ENCODE peak calls at places on chromosomes 7 and 10, in ten cellular contexts. P is iris pigment epithelial cell; Y is coronary artery; W is BJ; M is NCI-H1092 treated with DMSO at 0.1 percent for 48 hours; J is aorta; Z is HT1080; R is K562; B is stimulated activated CD8-positive, alpha-beta memory T cell treated with anti-CD3 and anti-CD28 coated beads, Interleukin-4, amount 100 ng/mL, for 1 hour; H is psoas muscle. V is an unnamed sample.

GRCh38 chr7:103297837-103298179 is 573 bp downstream of the PMPCB start:
- DNase-seq in Z (no peak), M (no peak), Y (no peak), J (no peak), P (no peak), W (no peak), H (no peak), B (no peak), R (no peak), V (no peak)

GRCh38 chr10:93469454-93469853 is 12.7 kb downstream of the MYOF start:
- DNase-seq in P (no peak), J (no peak), Z (no peak), R (no peak), W (no peak), M (no peak), H (no peak), B (no peak), Y (no peak), V (no peak)

GRCh38 chr7:6228363-6228762 is 44.1 kb downstream of the CYTH3 start:
- DNase-seq in B (no peak), H (no peak), P (no peak), Y (no peak), Z (no peak), M (no peak), R (peak), J (no peak), W (no peak), V (no peak)

GRCh38 chr7:103140684-103141083 is 8.2 kb downstream of the NAPEPLD start:
- DNase-seq in W (no peak), P (no peak), B (no peak), M (no peak), Z (no peak), H (no peak), Y (no peak), R (no peak), J (no peak), V (no peak)

GRCh38 chr10:77456414-77456813 is 181.2 kb downstream of the KCNMA1 start:
- DNase-seq in Y (no peak), Z (no peak), P (no peak), H (no peak), R (no peak), J (no peak), W (no peak), M (peak), B (no peak), V (no peak)

GRCh38 chr7:73646785-73647724 is 20.6 kb upstream of the VPS37D start:
- DNase-seq in W (no peak), B (no peak), M (no peak), P (no peak), Y (no peak), J (no peak), R (no peak), Z (no peak), H (peak), V (no peak)

GRCh38 chr7:113606325-113606724 is 312.5 kb downstream of the PPP1R3A start:
- DNase-seq in J (no peak), P (peak), Y (no peak), H (no peak), Z (no peak), M (no peak), B (no peak), R (no peak), W (no peak), V (no peak)

GRCh38 chr7:1912472-1913289 is 242.6 kb downstream of the ELFN1 start:
- DNase-seq in W (peak), M (no peak), Y (no peak), J (peak), R (no peak), Z (peak), B (no peak), H (peak), P (peak), V (no peak)

GRCh38 chr10:63976538-63976937 is 455.3 kb downstream of the REEP3 start:
- DNase-seq in Z (peak), Y (no peak), H (no peak), R (peak), P (peak), J (no peak), W (no peak), B (no peak), M (peak), V (no peak)

V was measured in left lobe of liver.